ENCODE peak calls at places on chromosomes 6 and 20, in four cellular contexts. A is AG09309; T is neural progenitor cell; Q is CD8-positive, alpha-beta memory T cell. M is an unnamed sample.

GRCh38 chr6:83183082-83183828 is 9.8 kb downstream of the PGM3 start:
- DNase-seq in A (peak), Q (no peak), T (no peak), M (peak)

GRCh38 chr6:26235240-26235730 is 129.7 kb upstream of the BTN3A2 start:
- DNase-seq in T (no peak), Q (no peak), A (no peak), M (no peak)

GRCh38 chr6:4610256-4610655 is 165.9 kb upstream of the CDYL start:
- DNase-seq in A (no peak), Q (no peak), T (no peak), M (peak)

GRCh38 chr20:31857861-31858835 is 12.2 kb downstream of the DUSP15 start:
- DNase-seq in A (no peak), T (no peak), Q (no peak), M (no peak)

GRCh38 chr6:107488875-107489635 is 862 bp upstream of the SOBP start:
- DNase-seq in Q (peak), T (peak), A (no peak), M (no peak)

GRCh38 chr6:72813807-72814596 is 192.1 kb downstream of the KCNQ5 start:
- DNase-seq in Q (no peak), T (no peak), A (no peak), M (no peak)

GRCh38 chr20:53070224-53070623 is 98.1 kb downstream of the TSHZ2 start:
- DNase-seq in Q (no peak), A (no peak), T (no peak), M (no peak)

GRCh38 chr6:148611213-148611612 is 135.6 kb upstream of the UST start:
- DNase-seq in A (peak), Q (no peak), T (no peak), M (peak)

GRCh38 chr20:42179768-42180167 is 561.6 kb upstream of the CHD6 start:
- DNase-seq in Q (no peak), T (peak), A (no peak), M (no peak)

GRCh38 chr6:136249336-136249735 is 775 bp downstream of the MTFR2 start:
- DNase-seq in Q (no peak), A (no peak), T (peak), M (no peak)

GRCh38 chr20:46305331-46305972 is 2.8 kb downstream of the CDH22 start:
- DNase-seq in A (no peak), T (no peak), Q (no peak), M (no peak)

GRCh38 chr6:143872211-143872610 is 7.9 kb downstream of the ZC2HC1B start:
- DNase-seq in Q (no peak), A (no peak), T (no peak), M (peak)

GRCh38 chr6:21870071-21870729 is 276.6 kb downstream of the SOX4 start:
- DNase-seq in T (no peak), Q (no peak), A (no peak), M (no peak)

GRCh38 chr6:33279257-33279695 is 2.4 kb downstream of the B3GALT4 start:
- DNase-seq in T (no peak), A (no peak), Q (no peak), M (no peak)

GRCh38 chr6:119541132-119541905 is 191.8 kb upstream of the MAN1A1 start:
- DNase-seq in A (peak), Q (no peak), T (no peak), M (peak)

GRCh38 chr6:167906899-167907298 is 80.2 kb downstream of the AFDN start:
- DNase-seq in T (peak), A (no peak), Q (no peak), M (no peak)

GRCh38 chr6:108541843-108542795 is 18.6 kb upstream of the FOXO3 start:
- DNase-seq in Q (peak), T (peak), A (no peak), M (no peak)

GRCh38 chr6:148430897-148431296 is 88.3 kb downstream of the SASH1 start:
- DNase-seq in A (no peak), Q (no peak), T (no peak), M (no peak)

GRCh38 chr6:8065519-8065911 is 1.3 kb upstream of the BLOC1S5 start:
- DNase-seq in Q (no peak), T (no peak), A (no peak), M (no peak)

GRCh38 chr6:160391419-160392116 is 43.4 kb downstream of the SLC22A3 start:
- DNase-seq in T (no peak), A (no peak), Q (no peak), M (no peak)

GRCh38 chr6:19892250-19892649 is 55.1 kb downstream of the ID4 start:
- DNase-seq in A (no peak), T (no peak), Q (no peak), M (no peak)

GRCh38 chr6:80673367-80673766 is 566.9 kb downstream of the BCKDHB start:
- DNase-seq in A (no peak), Q (no peak), T (no peak), M (no peak)

GRCh38 chr6:4287811-4288244 is 152.5 kb upstream of the ECI2 start:
- DNase-seq in Q (no peak), A (no peak), T (peak), M (no peak)

GRCh38 chr20:667351-668034 is 8.1 kb downstream of the SCRT2 start:
- DNase-seq in A (no peak), Q (peak), T (peak), M (no peak)

GRCh38 chr6:2221724-2222274 is 23.6 kb downstream of the GMDS start:
- DNase-seq in Q (no peak), T (no peak), A (no peak), M (no peak)

GRCh38 chr6:135909737-135910387 is 58.4 kb downstream of the PDE7B start:
- DNase-seq in A (no peak), Q (peak), T (peak), M (no peak)

DNA sequence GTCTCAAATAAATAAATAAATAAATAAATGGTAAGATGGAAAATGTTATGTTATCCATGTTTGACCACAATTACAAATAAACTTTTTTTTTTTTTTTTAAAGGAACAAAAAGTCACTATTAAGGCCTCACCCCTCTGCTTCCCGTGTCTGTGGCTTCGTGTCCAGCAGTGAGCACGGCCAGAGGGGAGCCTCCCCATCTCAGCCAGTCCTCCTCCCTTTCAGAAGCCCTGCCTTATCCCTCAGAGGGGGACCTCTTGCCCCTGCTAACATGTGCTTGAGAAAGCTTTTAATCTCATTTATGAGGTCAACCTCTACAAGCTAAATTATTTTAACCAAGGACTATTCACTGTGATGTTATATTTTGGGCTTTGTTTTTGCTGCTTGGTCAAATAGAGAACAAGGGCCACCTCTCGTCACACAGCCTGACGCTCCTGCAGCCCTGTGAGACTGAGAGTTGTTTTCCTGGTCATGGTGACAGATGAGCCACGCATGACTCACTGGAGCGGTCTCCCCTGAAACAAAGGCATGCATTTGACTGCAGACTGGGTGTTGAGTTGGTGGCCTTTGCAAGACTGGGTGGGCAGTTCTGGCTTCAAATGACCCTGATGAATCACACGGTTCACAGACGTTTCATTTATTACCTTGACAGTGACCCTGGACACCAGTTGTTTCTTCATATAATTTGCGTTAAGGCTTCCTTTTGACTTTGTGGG is 131.8 kb downstream of the TIAM2 start:
- DNase-seq in Q (no peak), T (no peak), A (no peak), M (peak)
- H3K4me3 ChIP-seq in Q (no peak), T (no peak), A (no peak), M (no peak)

GRCh38 chr6:134849920-134850447 is 99.9 kb downstream of the ALDH8A1 start:
- DNase-seq in Q (no peak), A (no peak), T (no peak), M (no peak)
- H3K4me3 ChIP-seq in Q (no peak), A (no peak), T (no peak), M (no peak)

GRCh38 chr6:99349620-99350141 is at the start of gene FAXC:
- DNase-seq in Q (no peak), T (peak), A (no peak), M (no peak)

GRCh38 chr6:99348220-99348822 is 1.2 kb downstream of the FAXC start:
- DNase-seq in Q (no peak), T (peak), A (no peak), M (no peak)

GRCh38 chr6:99353126-99353525 is 3.7 kb upstream of the FAXC start:
- DNase-seq in T (peak), A (no peak), Q (no peak), M (no peak)

GRCh38 chr6:99348823-99349619 is 453 bp downstream of the FAXC start:
- DNase-seq in A (no peak), Q (no peak), T (no peak), M (no peak)

GRCh38 chr6:99350573-99350972 is 1.1 kb upstream of the FAXC start:
- DNase-seq in A (no peak), T (peak), Q (no peak), M (no peak)
- H3K4me3 ChIP-seq in A (no peak), T (peak), Q (no peak), M (no peak)

DNA sequence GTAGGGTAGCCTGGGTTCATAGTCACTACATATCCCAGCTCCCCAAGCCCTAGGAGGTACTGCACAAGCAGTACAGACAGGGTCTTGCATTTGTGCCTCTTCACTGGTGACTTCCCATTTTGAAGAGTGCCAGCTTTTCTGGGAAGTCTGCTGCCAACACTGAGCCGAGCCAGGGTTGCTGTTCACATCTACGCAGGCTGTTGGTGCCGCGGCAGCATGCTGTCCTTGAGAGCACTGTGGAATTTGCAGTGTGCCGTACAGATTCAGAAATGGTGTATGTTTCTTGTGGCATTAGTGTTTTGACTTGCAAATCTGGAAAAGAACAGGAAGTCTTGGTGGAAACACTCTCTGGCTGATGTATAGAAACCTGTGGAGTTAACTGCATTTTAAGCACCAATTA is 67.5 kb downstream of the JARID2 start:
- DNase-seq in Q (no peak), T (no peak), A (no peak), M (no peak)
- H3K4me3 ChIP-seq in Q (no peak), T (no peak), A (no peak), M (no peak)

GRCh38 chr6:27888576-27888975 is 23.6 kb downstream of the OR2B2 start:
- DNase-seq in A (no peak), T (no peak), Q (no peak), M (no peak)

GRCh38 chr6:27890351-27891299 is 21.6 kb downstream of the OR2B2 start:
- DNase-seq in A (peak), Q (peak), T (peak), M (peak)

GRCh38 chr6:27889275-27889627 is 22.9 kb downstream of the OR2B2 start:
- DNase-seq in A (no peak), Q (no peak), T (no peak), M (no peak)

GRCh38 chr6:27891300-27891913 is 20.8 kb downstream of the OR2B2 start:
- DNase-seq in A (no peak), Q (no peak), T (no peak), M (no peak)

GRCh38 chr6:27889628-27890315 is 22.4 kb downstream of the OR2B2 start:
- DNase-seq in T (peak), A (no peak), Q (no peak), M (no peak)
- H3K4me3 ChIP-seq in T (peak), A (peak), Q (peak), M (peak)

GRCh38 chr6:36352477-36353157 is 15.9 kb upstream of the BNIP5 start:
- DNase-seq in A (no peak), T (no peak), Q (no peak), M (no peak)

GRCh38 chr6:36350082-36350481 is 13.4 kb upstream of the BNIP5 start:
- DNase-seq in Q (no peak), A (no peak), T (no peak), M (no peak)

GRCh38 chr6:36349240-36349639 is 12.6 kb upstream of the BNIP5 start:
- DNase-seq in T (no peak), Q (no peak), A (no peak), M (no peak)

GRCh38 chr6:36350681-36351091 is 14.0 kb upstream of the BNIP5 start:
- DNase-seq in Q (no peak), A (peak), T (no peak), M (no peak)

GRCh38 chr6:36351152-36351571 is 14.5 kb upstream of the BNIP5 start:
- DNase-seq in A (no peak), T (no peak), Q (no peak), M (no peak)
- H3K4me3 ChIP-seq in A (no peak), T (no peak), Q (no peak), M (no peak)

DNA sequence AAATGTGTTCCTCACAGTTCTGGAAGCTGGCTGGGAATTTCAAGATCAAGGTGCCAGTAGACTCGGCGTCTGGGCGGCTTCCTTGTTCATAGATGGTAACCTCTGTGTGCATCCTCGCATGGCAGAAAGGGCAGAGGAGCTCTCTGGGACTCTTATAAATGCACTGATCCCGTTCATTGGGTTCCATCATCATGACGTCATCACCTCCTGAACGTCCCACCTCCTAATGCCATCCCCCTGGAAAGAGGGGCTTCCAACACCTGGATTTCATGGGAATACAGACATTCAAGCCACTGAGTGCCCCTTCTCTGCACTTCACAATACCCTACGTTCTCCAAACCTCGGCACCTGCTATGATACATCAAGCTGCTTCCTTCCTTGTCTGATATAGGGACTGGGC is 37.5 kb upstream of the THBS2 start:
- DNase-seq in T (no peak), A (no peak), Q (no peak), M (no peak)
- H3K4me3 ChIP-seq in T (no peak), A (no peak), Q (no peak), M (no peak)

M was measured in skeletal muscle cell.